ENCODE peak calls at places on chromosome 15, in four cellular contexts. One of them, this sample, is unnamed.

GRCh38 chr15:98506711-98507110 is 141.6 kb upstream of the IGF1R start:
- DNase-seq in iPS DF 6.9: no peak
- DNase-seq in CD8-positive, alpha-beta memory T cell: no peak
- DNase-seq in ovary: no peak
- DNase-seq in this sample: no peak

GRCh38 chr15:34725565-34725964 is 29.2 kb downstream of the GJD2 start:
- DNase-seq in CD8-positive, alpha-beta memory T cell: no peak
- DNase-seq in iPS DF 6.9: no peak
- DNase-seq in ovary: no peak
- DNase-seq in this sample: no peak

GRCh38 chr15:76286231-76286879 is 24.9 kb downstream of the ETFA start:
- DNase-seq in ovary: no peak
- DNase-seq in CD8-positive, alpha-beta memory T cell: peak; percentile 51
- DNase-seq in iPS DF 6.9: no peak
- DNase-seq in this sample: no peak

GRCh38 chr15:36422631-36423030 is 156.8 kb upstream of the CDIN1 start:
- DNase-seq in iPS DF 6.9: no peak
- DNase-seq in CD8-positive, alpha-beta memory T cell: no peak
- DNase-seq in ovary: no peak
- DNase-seq in this sample: no peak

GRCh38 chr15:76310470-76311070 is 699 bp downstream of the ETFA start:
- DNase-seq in ovary: no peak
- DNase-seq in iPS DF 6.9: no peak
- DNase-seq in CD8-positive, alpha-beta memory T cell: no peak
- DNase-seq in this sample: no peak

GRCh38 chr15:34119291-34119690 is 17.4 kb downstream of the PGBD4 start:
- DNase-seq in iPS DF 6.9: no peak
- DNase-seq in CD8-positive, alpha-beta memory T cell: no peak
- DNase-seq in ovary: no peak
- DNase-seq in this sample: no peak

GRCh38 chr15:68816795-68817303 is 3.8 kb downstream of the ANP32A start:
- DNase-seq in iPS DF 6.9: no peak
- DNase-seq in CD8-positive, alpha-beta memory T cell: peak; percentile 11
- DNase-seq in ovary: no peak
- DNase-seq in this sample: peak; percentile 30

GRCh38 chr15:79195802-79196201 is 86.7 kb upstream of the ANKRD34C start:
- DNase-seq in CD8-positive, alpha-beta memory T cell: no peak
- DNase-seq in iPS DF 6.9: no peak
- DNase-seq in ovary: no peak
- DNase-seq in this sample: no peak

GRCh38 chr15:68382286-68383007 is 49.5 kb downstream of the ITGA11 start:
- DNase-seq in iPS DF 6.9: no peak
- DNase-seq in CD8-positive, alpha-beta memory T cell: no peak
- DNase-seq in ovary: no peak
- DNase-seq in this sample: no peak

GRCh38 chr15:25937796-25938195 is 74.7 kb upstream of the ATP10A start:
- DNase-seq in ovary: no peak
- DNase-seq in CD8-positive, alpha-beta memory T cell: no peak
- DNase-seq in iPS DF 6.9: no peak
- DNase-seq in this sample: no peak
- H3K36me3 ChIP-seq in ovary: no peaks in the 10 kb centered on the region
- H3K36me3 ChIP-seq in CD8-positive, alpha-beta memory T cell: no peaks in the 10 kb centered on the region
- H3K36me3 ChIP-seq in iPS DF 6.9: no peaks in the 10 kb centered on the region
- H3K36me3 ChIP-seq in this sample: no peaks in the 10 kb centered on the region

DNA sequence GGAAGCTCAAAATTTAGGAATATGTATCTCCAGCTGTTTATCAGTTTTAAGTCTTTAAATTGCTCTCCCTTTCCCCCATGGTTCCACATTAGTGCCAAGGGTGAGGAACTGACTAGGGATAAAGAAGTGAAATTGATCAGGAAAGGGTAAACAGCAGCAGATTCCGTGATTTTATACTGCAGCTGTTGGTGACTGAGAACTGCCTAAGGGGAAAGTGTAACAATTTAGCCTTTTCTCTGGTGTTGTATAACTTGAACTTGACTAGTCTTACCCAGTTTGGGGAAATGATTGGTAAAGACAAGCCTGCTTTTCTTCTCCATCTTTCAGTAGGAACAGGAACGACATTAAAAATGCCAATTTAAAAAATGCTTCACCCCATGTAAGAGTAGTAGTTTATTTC is 5.0 kb downstream of the SPRED1 start:
- DNase-seq in iPS DF 6.9: no peak
- DNase-seq in CD8-positive, alpha-beta memory T cell: no peak
- DNase-seq in ovary: no peak
- DNase-seq in this sample: no peak
- H3K4me3 ChIP-seq in iPS DF 6.9: no peak overlapping the region
- H3K4me3 ChIP-seq in CD8-positive, alpha-beta memory T cell: no peak overlapping the region
- H3K4me3 ChIP-seq in ovary: no peak overlapping the region
- H3K4me3 ChIP-seq in this sample: no peak overlapping the region

GRCh38 chr15:84979651-84980050 is 2.0 kb upstream of the PDE8A start:
- DNase-seq in CD8-positive, alpha-beta memory T cell: no peak
- DNase-seq in ovary: peak; percentile 63
- DNase-seq in iPS DF 6.9: no peak
- DNase-seq in this sample: no peak
- H3K27ac ChIP-seq in CD8-positive, alpha-beta memory T cell: peak overlapping the region; percentile 83
- H3K27ac ChIP-seq in ovary: peak overlapping the region; percentile 90
- H3K27ac ChIP-seq in iPS DF 6.9: no peak overlapping the region
- H3K27ac ChIP-seq in this sample: peak overlapping the region; percentile 98

GRCh38 chr15:41337631-41338522 is 5.2 kb downstream of the NUSAP1 start:
- DNase-seq in iPS DF 6.9: no peak
- DNase-seq in CD8-positive, alpha-beta memory T cell: no peak
- DNase-seq in ovary: no peak
- DNase-seq in this sample: no peak

GRCh38 chr15:41341519-41341918 is 8.8 kb downstream of the NUSAP1 start:
- DNase-seq in iPS DF 6.9: no peak
- DNase-seq in CD8-positive, alpha-beta memory T cell: no peak
- DNase-seq in ovary: no peak
- DNase-seq in this sample: no peak

GRCh38 chr15:41337047-41337446 is 4.4 kb downstream of the NUSAP1 start:
- DNase-seq in iPS DF 6.9: no peak
- DNase-seq in CD8-positive, alpha-beta memory T cell: no peak
- DNase-seq in ovary: no peak
- DNase-seq in this sample: no peak

GRCh38 chr15:41336549-41336948 is 3.9 kb downstream of the NUSAP1 start:
- DNase-seq in iPS DF 6.9: no peak
- DNase-seq in CD8-positive, alpha-beta memory T cell: no peak
- DNase-seq in ovary: no peak
- DNase-seq in this sample: no peak

DNA sequence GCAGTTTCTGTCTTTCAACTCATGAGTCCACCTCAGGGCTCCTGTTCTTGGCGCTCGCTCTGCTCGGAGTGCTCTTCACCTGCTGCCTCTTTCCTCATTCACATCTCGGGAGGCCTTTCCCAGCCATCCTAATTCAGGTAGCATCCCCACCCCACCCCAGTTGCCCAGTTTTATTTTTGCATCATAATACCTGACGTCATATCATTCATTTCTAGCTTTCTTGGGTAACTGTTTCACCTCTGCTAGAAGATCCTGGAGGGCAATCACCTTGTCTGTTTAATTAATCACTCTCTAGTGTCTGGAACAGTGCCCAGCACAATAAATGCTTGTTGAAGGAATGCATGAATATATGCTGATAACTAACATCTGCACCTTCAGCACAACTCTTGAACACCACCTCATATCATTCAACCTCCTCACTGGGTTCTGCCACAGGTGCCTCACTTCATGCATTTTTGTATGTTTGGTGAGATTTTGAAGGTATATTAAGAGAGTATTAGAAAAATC is 7.6 kb downstream of the NUSAP1 start:
- DNase-seq in CD8-positive, alpha-beta memory T cell: no peak
- DNase-seq in iPS DF 6.9: no peak
- DNase-seq in ovary: no peak
- DNase-seq in this sample: no peak
- H3K36me3 ChIP-seq in CD8-positive, alpha-beta memory T cell: no peaks in the 10 kb centered on the region
- H3K36me3 ChIP-seq in iPS DF 6.9: peaks cover 26% of the 10 kb centered on the region
- H3K36me3 ChIP-seq in ovary: no peaks in the 10 kb centered on the region
- H3K36me3 ChIP-seq in this sample: no peaks in the 10 kb centered on the region

GRCh38 chr15:92846716-92847115 is 53.4 kb upstream of the CHD2 start:
- DNase-seq in CD8-positive, alpha-beta memory T cell: no peak
- DNase-seq in ovary: no peak
- DNase-seq in iPS DF 6.9: no peak
- DNase-seq in this sample: no peak

GRCh38 chr15:92848852-92849598 is 51.1 kb upstream of the CHD2 start:
- DNase-seq in iPS DF 6.9: no peak
- DNase-seq in ovary: no peak
- DNase-seq in CD8-positive, alpha-beta memory T cell: peak; percentile 67
- DNase-seq in this sample: no peak

GRCh38 chr15:92845109-92845508 is 55.0 kb upstream of the CHD2 start:
- DNase-seq in iPS DF 6.9: no peak
- DNase-seq in CD8-positive, alpha-beta memory T cell: peak; percentile 72
- DNase-seq in ovary: no peak
- DNase-seq in this sample: no peak

GRCh38 chr15:92847841-92848240 is 52.3 kb upstream of the CHD2 start:
- DNase-seq in iPS DF 6.9: no peak
- DNase-seq in CD8-positive, alpha-beta memory T cell: no peak
- DNase-seq in ovary: no peak
- DNase-seq in this sample: no peak

GRCh38 chr15:92848464-92848851 is 51.7 kb upstream of the CHD2 start:
- DNase-seq in CD8-positive, alpha-beta memory T cell: no peak
- DNase-seq in iPS DF 6.9: no peak
- DNase-seq in ovary: no peak
- DNase-seq in this sample: no peak
- H3K4me3 ChIP-seq in CD8-positive, alpha-beta memory T cell: no peak overlapping the region
- H3K4me3 ChIP-seq in iPS DF 6.9: no peak overlapping the region
- H3K4me3 ChIP-seq in ovary: no peak overlapping the region
- H3K4me3 ChIP-seq in this sample: no peak overlapping the region

GRCh38 chr15:67114846-67115521 is 49.6 kb downstream of the SMAD3 start:
- DNase-seq in iPS DF 6.9: no peak
- DNase-seq in ovary: no peak
- DNase-seq in CD8-positive, alpha-beta memory T cell: no peak
- DNase-seq in this sample: no peak
- H3K27ac ChIP-seq in iPS DF 6.9: no peak overlapping the region
- H3K27ac ChIP-seq in ovary: no peak overlapping the region
- H3K27ac ChIP-seq in CD8-positive, alpha-beta memory T cell: peak overlapping the region; percentile 5
- H3K27ac ChIP-seq in this sample: no peak overlapping the region

DNA sequence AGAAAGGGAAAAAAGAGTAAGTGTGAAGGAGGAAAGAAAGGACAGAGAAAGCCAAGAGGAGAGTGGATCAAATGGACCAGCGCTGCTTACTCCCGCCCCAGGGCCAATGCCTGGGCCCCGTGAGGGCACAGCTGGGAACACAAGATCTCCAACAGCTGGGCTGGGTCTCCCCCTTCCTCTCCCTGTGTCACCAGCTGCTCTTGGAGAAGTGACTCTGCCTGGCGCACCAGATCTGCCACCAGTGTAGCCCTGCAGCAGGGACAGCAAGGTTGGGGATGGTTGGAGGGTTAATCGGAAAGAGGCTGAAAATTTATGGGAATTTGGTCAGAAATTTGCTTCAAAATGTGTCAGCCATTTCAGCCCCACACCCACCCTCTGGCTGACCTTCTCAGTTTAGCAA is 8.4 kb downstream of the CDAN1 start:
- DNase-seq in ovary: no peak
- DNase-seq in CD8-positive, alpha-beta memory T cell: no peak
- DNase-seq in iPS DF 6.9: no peak
- DNase-seq in this sample: no peak
- H3K36me3 ChIP-seq in ovary: no peaks in the 10 kb centered on the region
- H3K36me3 ChIP-seq in CD8-positive, alpha-beta memory T cell: peaks cover 29% of the 10 kb centered on the region
- H3K36me3 ChIP-seq in iPS DF 6.9: peaks cover 27% of the 10 kb centered on the region
- H3K36me3 ChIP-seq in this sample: no peaks in the 10 kb centered on the region

DNA sequence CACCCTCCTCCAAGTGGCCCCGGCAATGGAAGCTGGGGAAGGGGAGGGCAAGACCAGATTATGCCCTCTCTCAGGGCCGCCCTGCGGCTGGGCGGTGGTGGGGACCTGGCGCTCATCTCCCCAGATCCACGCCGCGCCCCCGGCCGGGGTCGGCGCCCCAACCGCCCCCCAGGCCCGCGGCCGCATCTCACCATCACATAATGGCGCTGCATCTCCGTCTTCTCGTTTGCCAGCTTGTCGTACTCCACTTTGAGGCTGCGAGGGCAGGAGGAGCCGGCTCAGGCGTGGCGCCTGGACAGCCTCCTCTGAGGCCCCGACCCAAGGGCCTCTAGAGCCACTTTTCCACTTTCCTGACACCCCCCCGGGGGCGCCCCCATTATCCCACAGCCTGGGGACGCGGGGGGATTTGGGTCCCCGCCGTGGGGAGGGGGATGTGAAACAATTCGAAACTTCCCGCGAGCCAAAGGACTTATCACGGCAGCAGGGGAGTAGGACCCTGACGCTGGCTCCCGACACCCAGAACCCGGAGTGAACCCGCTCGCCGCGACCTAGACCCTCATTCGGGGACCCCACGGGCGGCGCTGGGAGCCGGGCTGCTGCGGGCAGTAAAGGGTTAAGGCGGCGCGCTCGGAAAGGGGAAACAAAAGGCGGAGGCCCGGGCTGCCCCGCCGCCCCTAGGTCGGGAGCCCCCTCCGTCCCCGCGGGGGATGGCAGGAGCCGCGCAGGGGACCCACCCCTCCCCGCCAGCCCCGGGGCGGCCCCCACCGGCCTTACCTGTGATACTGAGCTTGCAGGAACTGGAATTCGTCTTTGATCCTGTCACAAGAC is 2.1 kb downstream of the TLE3 start:
- DNase-seq in ovary: peak; percentile 75
- DNase-seq in iPS DF 6.9: no peak
- DNase-seq in CD8-positive, alpha-beta memory T cell: peak; percentile 50
- DNase-seq in this sample: peak; percentile 33
- H3K4me3 ChIP-seq in ovary: peak overlapping the region; percentile 65
- H3K4me3 ChIP-seq in iPS DF 6.9: peak overlapping the region; percentile 76
- H3K4me3 ChIP-seq in CD8-positive, alpha-beta memory T cell: peak overlapping the region; percentile 86
- H3K4me3 ChIP-seq in this sample: peak overlapping the region; percentile 69